ENCODE peak calls at places on chromosomes 1 and 21, in seven cellular contexts. K is ureter; U is pancreas; A is upper lobe of left lung; H is activated naive CD4-positive, alpha-beta T cell treated with Interleukin-2 at 50 U/mL for 16 hours; S is kidney tubule cell; R is astrocyte of the hippocampus. M is an unnamed sample.

GRCh38 chr21:35252831-35253230 is 203.7 kb upstream of the RUNX1 start:
- DNase-seq in R (peak), H (peak), S (peak), U (no peak), K (no peak), A (no peak), M (no peak)

GRCh38 chr1:233916706-233917105 is 12.2 kb downstream of the SLC35F3 start:
- DNase-seq in R (peak), A (no peak), H (no peak), U (no peak), K (no peak), S (peak), M (no peak)

GRCh38 chr1:218557731-218558130 is 212.6 kb downstream of the TGFB2 start:
- DNase-seq in U (no peak), S (peak), R (peak), K (no peak), H (no peak), A (peak), M (no peak)

GRCh38 chr1:219460561-219461511 is 152.1 kb downstream of the ZC3H11B start:
- DNase-seq in R (no peak), U (no peak), A (no peak), H (no peak), S (no peak), K (no peak), M (no peak)

GRCh38 chr1:154502066-154502741 is at the start of the genes SHE and TDRD10:
- DNase-seq in U (peak), K (no peak), S (no peak), R (no peak), A (peak), H (peak), M (no peak)

GRCh38 chr1:53442297-53442696 is 16.9 kb upstream of the DMRTB1 start:
- DNase-seq in R (peak), H (no peak), U (no peak), S (peak), A (no peak), K (no peak), M (no peak)

GRCh38 chr21:22993822-22994574 is 1995.8 kb downstream of the NCAM2 start:
- DNase-seq in R (no peak), K (no peak), S (no peak), U (no peak), H (no peak), A (peak), M (peak)

GRCh38 chr1:9289090-9289534 is 3.6 kb upstream of the SPSB1 start:
- DNase-seq in U (peak), S (peak), H (peak), A (no peak), R (peak), K (peak), M (peak)

GRCh38 chr1:66478116-66478515 is 55.8 kb upstream of the SGIP1 start:
- DNase-seq in U (no peak), S (peak), R (peak), A (no peak), K (no peak), H (no peak), M (no peak)

GRCh38 chr1:15610167-15610566 is 7.1 kb upstream of the DDI2 start:
- DNase-seq in R (no peak), K (no peak), H (no peak), S (no peak), A (no peak), U (no peak), M (no peak)

GRCh38 chr1:9338354-9339250 is 45.9 kb downstream of the SPSB1 start:
- DNase-seq in A (no peak), S (no peak), K (peak), H (no peak), U (no peak), R (no peak), M (no peak)

GRCh38 chr1:45334308-45335245 is 5.4 kb upstream of the TOE1 start:
- DNase-seq in S (no peak), U (no peak), K (no peak), H (no peak), A (no peak), R (no peak), M (peak)

GRCh38 chr1:177448652-177449351 is 278.0 kb downstream of the BRINP2 start:
- DNase-seq in S (peak), U (no peak), H (no peak), A (no peak), R (no peak), K (no peak), M (no peak)

GRCh38 chr1:53137729-53138128 is 4.7 kb downstream of the SLC1A7 start:
- DNase-seq in H (no peak), A (no peak), S (no peak), R (no peak), K (no peak), U (no peak), M (no peak)

GRCh38 chr21:29332461-29333354 is 34.0 kb downstream of the BACH1 start:
- DNase-seq in U (no peak), R (peak), K (no peak), S (peak), A (no peak), H (no peak), M (no peak)

GRCh38 chr1:225767591-225768540 is 9.8 kb upstream of the SRP9 start:
- DNase-seq in S (peak), K (peak), U (peak), H (no peak), R (peak), A (peak), M (no peak)

GRCh38 chr1:201450721-201451291 is 18.2 kb downstream of the PHLDA3 start:
- DNase-seq in U (no peak), H (no peak), S (peak), R (peak), K (no peak), A (peak), M (peak)

GRCh38 chr1:237562247-237562823 is 328.4 kb downstream of the ZP4 start:
- DNase-seq in R (peak), H (no peak), A (no peak), K (no peak), U (no peak), S (peak), M (peak)

GRCh38 chr1:211484738-211485479 is 7.1 kb downstream of the RD3 start:
- DNase-seq in A (no peak), S (no peak), H (no peak), R (no peak), K (no peak), U (no peak), M (no peak)

GRCh38 chr1:9724706-9725476 is 73.4 kb downstream of the PIK3CD start:
- DNase-seq in R (peak), S (peak), K (no peak), U (peak), A (peak), H (peak), M (peak)

GRCh38 chr1:203599875-203600781 is 26.5 kb upstream of the ATP2B4 start:
- DNase-seq in U (no peak), H (no peak), K (no peak), A (no peak), R (no peak), S (no peak), M (no peak)

GRCh38 chr21:45471229-45472052 is 66.5 kb downstream of the COL18A1 start:
- DNase-seq in A (peak), R (peak), H (no peak), S (peak), U (no peak), K (no peak), M (no peak)

GRCh38 chr1:205563927-205564441 is 59.5 kb downstream of the CDK18 start:
- DNase-seq in A (no peak), S (no peak), H (no peak), R (no peak), U (peak), K (peak), M (no peak)

GRCh38 chr1:70146488-70146887 is 58.9 kb downstream of the LRRC40 start:
- DNase-seq in A (no peak), K (no peak), H (no peak), R (peak), U (no peak), S (peak), M (no peak)

GRCh38 chr1:215284966-215285365 is 202.4 kb downstream of the KCNK2 start:
- DNase-seq in R (no peak), S (no peak), K (no peak), H (no peak), A (no peak), U (no peak), M (no peak)

M was measured in Jurkat, Clone E6-1.